ENCODE peak calls at places on chromosomes 6 and 20, in five cellular contexts. I is keratinocyte, J is tibial nerve, D is body of pancreas, P is SK-N-SH. Q is an unnamed sample.

GRCh38 chr6:760982-761955 is 68.3 kb upstream of the EXOC2 start:
- DNase-seq in I (no peak), J (no peak), D (no peak), P (peak), Q (no peak)

GRCh38 chr6:104413767-104414166 is 446.0 kb downstream of the HACE1 start:
- DNase-seq in I (no peak), J (no peak), D (no peak), P (no peak), Q (no peak)

GRCh38 chr20:3374296-3374695 is 33.2 kb downstream of the DNAAF9 start:
- DNase-seq in I (no peak), J (no peak), D (no peak), P (no peak), Q (no peak)

GRCh38 chr6:71886184-71887005 is at the start of gene RIMS1:
- DNase-seq in I (no peak), J (no peak), D (peak), P (peak), Q (peak)

GRCh38 chr6:163285689-163286088 is 128.8 kb upstream of the QKI start:
- DNase-seq in I (no peak), J (no peak), D (no peak), P (no peak), Q (no peak)

GRCh38 chr6:122845464-122845863 is 56.4 kb downstream of the SMPDL3A start:
- DNase-seq in I (no peak), J (no peak), D (no peak), P (no peak), Q (no peak)

GRCh38 chr6:23145801-23146200 is 576.4 kb downstream of the HDGFL1 start:
- DNase-seq in I (no peak), J (no peak), D (no peak), P (peak), Q (no peak)

GRCh38 chr20:21322921-21323321 is 19.8 kb downstream of the XRN2 start:
- DNase-seq in I (no peak), J (no peak), D (no peak), P (no peak), Q (no peak)

GRCh38 chr6:35449287-35449881 is 2.8 kb upstream of the FANCE start:
- DNase-seq in I (no peak), J (no peak), D (peak), P (peak), Q (no peak)

GRCh38 chr6:109503327-109504224 is 20.6 kb upstream of the ZBTB24 start:
- DNase-seq in I (no peak), J (no peak), D (peak), P (no peak), Q (no peak)

GRCh38 chr6:89007209-89008001 is 44.0 kb upstream of the RNGTT start:
- DNase-seq in I (no peak), J (no peak), D (no peak), P (no peak), Q (no peak)

GRCh38 chr6:145245119-145245518 is 490.2 kb downstream of the EPM2A start:
- DNase-seq in I (no peak), J (no peak), D (no peak), P (no peak), Q (no peak)

GRCh38 chr6:110090876-110091275 is 88.6 kb downstream of the WASF1 start:
- DNase-seq in I (no peak), J (no peak), D (no peak), P (no peak), Q (no peak)

GRCh38 chr6:70592391-70593117 is 25.8 kb downstream of the SDHAF4 start:
- DNase-seq in I (no peak), J (no peak), D (no peak), P (no peak), Q (no peak)

GRCh38 chr6:11011787-11012234 is 32.3 kb downstream of the ELOVL2 start:
- DNase-seq in I (no peak), J (no peak), D (peak), P (no peak), Q (no peak)

GRCh38 chr20:62029951-62030350 is 35.7 kb downstream of the TAF4 start:
- DNase-seq in I (no peak), J (no peak), D (no peak), P (no peak), Q (no peak)

GRCh38 chr20:35273449-35274171 is 4.3 kb downstream of the MMP24OS start:
- DNase-seq in I (no peak), J (no peak), D (peak), P (no peak), Q (peak)

GRCh38 chr6:79431469-79431868 is 105.8 kb downstream of the LCA5 start:
- DNase-seq in I (no peak), J (no peak), D (no peak), P (no peak), Q (no peak)

GRCh38 chr6:113654396-113654795 is 202.7 kb upstream of the MARCKS start:
- DNase-seq in I (peak), J (peak), D (peak), P (no peak), Q (peak)

GRCh38 chr6:41085182-41085581 is 12.4 kb downstream of the NFYA start:
- DNase-seq in I (no peak), J (no peak), D (no peak), P (no peak), Q (no peak)

GRCh38 chr6:87029711-87030314 is 65.1 kb downstream of the CGA start:
- DNase-seq in I (peak), J (peak), D (no peak), P (peak), Q (no peak)

GRCh38 chr6:122749451-122750050 is 30.0 kb upstream of the FABP7 start:
- DNase-seq in I (no peak), J (no peak), D (no peak), P (no peak), Q (no peak)

DNA sequence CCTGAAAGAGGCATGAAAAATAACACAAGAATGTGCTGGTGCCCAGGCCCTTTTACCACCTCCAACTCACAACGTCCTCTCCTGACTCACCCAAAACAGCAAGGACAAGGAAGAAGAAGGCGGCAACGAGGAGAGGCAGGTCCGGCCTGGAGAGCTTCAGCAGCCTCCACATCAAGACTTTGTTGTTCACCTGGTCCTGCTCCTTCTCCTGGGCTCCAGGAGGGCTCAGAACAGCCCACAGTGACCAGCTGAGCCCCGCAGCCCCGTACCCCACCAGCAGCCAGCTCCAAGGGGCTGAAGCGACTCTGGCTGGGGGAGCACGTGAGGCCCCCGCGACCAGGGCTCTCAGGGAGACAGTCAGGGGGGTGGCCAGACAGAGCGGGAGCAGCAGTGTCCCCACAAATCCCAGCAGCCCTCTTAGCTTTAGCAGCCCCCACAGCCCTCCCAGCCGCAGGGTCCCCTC is 857 bp downstream of the TAP2 start:
- DNase-seq in I (peak), J (no peak), D (no peak), P (no peak), Q (no peak)
- H3K27ac ChIP-seq in I (peak), J (peak), D (peak), P (peak), Q (peak)

GRCh38 chr6:162119349-162119748 is 608.2 kb downstream of the PRKN start:
- DNase-seq in I (no peak), J (peak), D (no peak), P (no peak), Q (no peak)

GRCh38 chr6:162123797-162124196 is 603.8 kb downstream of the PRKN start:
- DNase-seq in I (no peak), J (no peak), D (no peak), P (peak), Q (no peak)

GRCh38 chr6:162118706-162119105 is 608.9 kb downstream of the PRKN start:
- DNase-seq in I (no peak), J (no peak), D (no peak), P (no peak), Q (no peak)
- H3K27ac ChIP-seq in I (no peak), J (no peak), D (no peak), P (no peak), Q (no peak)

DNA sequence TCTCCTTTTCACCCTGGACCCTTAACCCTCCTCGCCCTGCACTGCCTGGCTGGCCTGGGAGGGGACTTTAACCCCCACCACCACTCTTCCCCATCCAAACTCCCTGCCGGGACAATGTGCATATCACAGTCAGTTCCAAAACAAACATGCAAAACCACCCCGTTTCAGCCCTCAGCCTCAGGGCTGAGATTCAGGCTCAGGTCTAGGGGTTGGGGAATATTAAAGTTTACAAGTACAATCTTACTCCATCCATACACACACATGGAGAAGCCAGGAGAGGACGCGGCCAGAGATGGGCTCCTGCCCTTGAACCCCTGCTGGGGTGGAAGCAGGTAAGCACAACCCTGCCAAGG is 534 bp downstream of the KIAA1755 start:
- DNase-seq in I (no peak), J (no peak), D (no peak), P (peak), Q (no peak)
- H3K27ac ChIP-seq in I (no peak), J (peak), D (no peak), P (peak), Q (peak)

DNA sequence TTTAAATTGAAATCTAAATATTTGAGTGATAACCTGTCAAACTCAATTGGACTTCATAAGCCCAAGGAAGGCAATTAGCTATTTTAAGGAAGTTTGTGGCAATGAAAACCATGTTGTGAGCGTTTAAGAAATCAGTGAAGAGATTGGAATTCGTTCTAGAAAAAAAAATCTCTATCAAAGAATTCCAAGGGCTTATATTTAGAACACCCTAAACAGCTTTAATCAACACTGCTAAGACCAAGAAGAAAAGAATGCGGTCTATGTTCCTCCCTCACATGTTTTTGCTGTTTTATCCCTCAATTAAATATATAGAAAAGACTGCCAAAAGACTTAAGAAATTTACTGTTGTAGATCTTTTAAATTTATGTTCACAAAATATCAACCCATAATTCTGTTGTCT is 16.6 kb upstream of the ABRACL start:
- DNase-seq in I (no peak), J (no peak), D (no peak), P (no peak), Q (no peak)
- H3K27ac ChIP-seq in I (no peak), J (no peak), D (no peak), P (no peak), Q (no peak)

Q was measured in caudate nucleus.